ENCODE peak calls at places on chromosomes 13 and 19, in four cellular contexts. G is right lobe of liver, C is HCT116, N is body of pancreas. F is an unnamed sample.

GRCh38 chr13:53242015-53242414 is 213.4 kb downstream of the OLFM4 start:
- DNase-seq in C (no peak), G (no peak), N (no peak), F (no peak)

GRCh38 chr13:26050568-26051230 is 1.1 kb downstream of the SHISA2 start:
- DNase-seq in N (no peak), G (no peak), C (no peak), F (peak)

GRCh38 chr13:20702945-20703784 is at the start of gene IL17D:
- DNase-seq in C (no peak), G (no peak), N (peak), F (no peak)

GRCh38 chr19:17086129-17086528 is 10.6 kb downstream of the MYO9B start:
- DNase-seq in N (no peak), G (no peak), C (no peak), F (no peak)

GRCh38 chr13:23901365-23901764 is 4.1 kb upstream of the C1QTNF9B start:
- DNase-seq in N (no peak), G (no peak), C (no peak), F (no peak)

GRCh38 chr19:51098366-51099069 is 9.7 kb downstream of the CTU1 start:
- DNase-seq in G (peak), N (no peak), C (no peak), F (no peak)

GRCh38 chr13:50731400-50731799 is 112.1 kb downstream of the DLEU7 start:
- DNase-seq in C (no peak), G (no peak), N (no peak), F (no peak)

GRCh38 chr19:5282926-5283325 is 57.7 kb downstream of the PTPRS start:
- DNase-seq in G (no peak), N (no peak), C (no peak), F (no peak)

GRCh38 chr13:80050252-80050651 is 290.7 kb downstream of the SPRY2 start:
- DNase-seq in C (no peak), G (no peak), N (no peak), F (no peak)

GRCh38 chr19:10290876-10291553 is 1.3 kb downstream of the ICAM5 start:
- DNase-seq in C (peak), G (no peak), N (no peak), F (peak)

GRCh38 chr13:97346561-97347254 is 87.3 kb upstream of the RAP2A start:
- DNase-seq in C (no peak), G (no peak), N (no peak), F (no peak)

GRCh38 chr13:96100457-96101220 is 10.7 kb downstream of the HS6ST3 start:
- DNase-seq in G (no peak), C (no peak), N (no peak), F (no peak)

GRCh38 chr19:41134616-41135015 is 20.4 kb downstream of the CYP2F1 start:
- DNase-seq in C (no peak), N (no peak), G (no peak), F (no peak)

GRCh38 chr13:37226966-37227365 is 121.5 kb upstream of the CSNK1A1L start:
- DNase-seq in N (no peak), C (no peak), G (no peak), F (no peak)

GRCh38 chr13:113851480-113851803 is 12.4 kb downstream of the GAS6 start:
- DNase-seq in C (no peak), G (no peak), N (no peak), F (no peak)

GRCh38 chr19:29804493-29804892 is 7.3 kb upstream of the CCNE1 start:
- DNase-seq in G (no peak), N (no peak), C (no peak), F (no peak)

GRCh38 chr19:39420769-39421168 is 8.3 kb downstream of the PLEKHG2 start:
- DNase-seq in C (no peak), G (no peak), N (no peak), F (no peak)

GRCh38 chr13:98890920-98891319 is 86.9 kb downstream of the DOCK9 start:
- DNase-seq in G (no peak), C (no peak), N (no peak), F (no peak)

GRCh38 chr19:8631425-8631819 is 989 bp downstream of the NFILZ start:
- DNase-seq in C (no peak), N (peak), G (peak), F (no peak)

GRCh38 chr19:4976412-4977298 is 7.7 kb downstream of the KDM4B start:
- DNase-seq in N (no peak), G (peak), C (no peak), F (peak)

DNA sequence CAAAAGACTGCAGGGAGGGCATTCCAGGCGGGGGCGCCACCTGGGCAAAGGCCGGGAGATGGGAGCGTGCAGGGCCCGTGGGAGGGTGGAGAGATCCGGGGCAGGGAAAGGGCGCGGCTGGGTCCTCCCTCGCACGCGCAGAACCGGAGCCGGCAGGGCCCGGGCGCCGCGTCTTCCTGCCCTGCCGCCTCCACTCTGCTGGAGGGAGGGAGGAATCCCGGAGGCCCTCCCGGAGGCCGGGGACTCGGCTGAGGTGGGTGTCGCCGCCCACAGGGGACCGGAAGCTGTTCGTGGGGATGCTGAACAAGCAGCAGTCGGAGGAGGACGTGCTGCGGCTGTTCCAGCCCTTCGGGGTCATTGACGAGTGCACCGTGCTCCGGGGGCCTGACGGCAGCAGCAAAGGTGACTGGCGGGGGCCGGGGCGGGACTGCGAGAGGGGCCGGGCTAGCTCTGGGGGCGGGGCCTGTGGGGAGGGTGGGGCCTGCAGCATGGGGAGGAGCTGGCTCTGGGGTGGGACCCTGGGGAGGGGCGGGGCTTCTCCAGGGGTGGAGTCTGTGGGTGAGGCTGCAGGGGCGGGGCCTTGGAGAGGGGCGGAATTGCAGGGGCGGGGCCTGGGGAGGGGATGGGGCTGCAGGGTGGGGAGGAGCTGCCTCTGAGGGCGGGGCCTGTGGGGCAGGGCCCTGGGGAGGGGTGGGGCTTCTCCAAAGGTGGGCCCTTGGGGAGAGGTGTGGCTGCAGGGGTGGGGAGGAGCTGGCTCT is 51.3 kb downstream of the CELF5 start:
- DNase-seq in C (peak), N (peak), G (peak), F (peak)
- TF ChIP-seq CTCF in C (no peak), N (peak), G (peak), F (no peak)

GRCh38 chr19:18420931-18421330 is 1.7 kb downstream of the SSBP4 start:
- DNase-seq in N (no peak), C (no peak), G (no peak), F (no peak)
- TF ChIP-seq POLR2A in N (no peak), C (no peak), G (no peak), F (no peak)

DNA sequence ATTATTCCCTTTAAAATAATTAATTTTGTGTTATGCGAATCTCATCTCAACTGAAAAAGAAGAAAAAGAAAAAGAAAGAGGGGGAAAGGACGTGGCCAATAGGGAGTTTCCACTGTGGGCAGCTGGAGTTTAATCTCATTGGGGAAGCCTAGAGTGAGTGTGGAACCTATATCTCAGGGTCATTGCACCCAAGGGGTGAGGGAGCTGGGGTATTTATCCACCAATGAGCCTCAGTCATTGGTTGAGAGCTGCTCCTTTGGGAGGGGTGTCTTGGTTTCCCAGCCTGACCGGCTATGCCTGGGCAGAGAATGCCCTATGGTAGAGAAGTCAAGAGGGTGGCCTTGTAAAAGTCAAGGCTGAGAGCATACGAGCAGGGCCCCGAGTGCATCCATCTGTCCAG is 16.5 kb downstream of the CYP4F22 start:
- DNase-seq in N (no peak), G (no peak), C (no peak), F (no peak)
- H3K4me3 ChIP-seq in N (no peak), G (no peak), C (no peak), F (no peak)

DNA sequence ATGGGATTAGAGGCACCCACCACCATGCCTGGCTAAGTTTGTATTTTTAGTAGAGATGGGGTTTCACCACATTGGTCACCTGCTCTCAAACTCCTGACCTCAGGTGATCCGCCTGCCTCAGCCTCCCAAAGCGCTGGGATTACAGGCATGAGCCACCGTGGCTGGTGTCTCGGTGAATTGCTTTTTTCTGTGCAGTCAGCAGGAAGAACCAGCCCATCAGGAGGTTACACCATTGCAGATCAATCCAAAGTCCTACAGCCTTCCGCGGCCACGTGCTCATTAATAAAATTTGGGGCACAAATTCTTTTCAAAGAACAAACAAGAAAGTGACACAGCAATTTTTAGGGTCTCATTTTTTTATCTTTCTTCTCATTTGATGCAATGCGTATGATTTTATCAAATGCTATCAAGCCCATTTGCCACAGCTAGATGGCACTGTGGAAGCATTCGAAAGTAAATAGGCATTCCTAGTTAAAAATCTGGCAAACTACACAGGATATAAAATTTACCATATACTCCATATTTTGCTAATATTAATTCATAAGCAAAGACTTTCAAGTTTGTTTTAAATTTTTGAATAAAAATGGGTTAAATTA is 54.4 kb upstream of the ZNF835 start:
- DNase-seq in C (no peak), G (no peak), N (no peak), F (no peak)
- TF ChIP-seq CTCF in C (peak), G (peak), N (peak), F (no peak)

DNA sequence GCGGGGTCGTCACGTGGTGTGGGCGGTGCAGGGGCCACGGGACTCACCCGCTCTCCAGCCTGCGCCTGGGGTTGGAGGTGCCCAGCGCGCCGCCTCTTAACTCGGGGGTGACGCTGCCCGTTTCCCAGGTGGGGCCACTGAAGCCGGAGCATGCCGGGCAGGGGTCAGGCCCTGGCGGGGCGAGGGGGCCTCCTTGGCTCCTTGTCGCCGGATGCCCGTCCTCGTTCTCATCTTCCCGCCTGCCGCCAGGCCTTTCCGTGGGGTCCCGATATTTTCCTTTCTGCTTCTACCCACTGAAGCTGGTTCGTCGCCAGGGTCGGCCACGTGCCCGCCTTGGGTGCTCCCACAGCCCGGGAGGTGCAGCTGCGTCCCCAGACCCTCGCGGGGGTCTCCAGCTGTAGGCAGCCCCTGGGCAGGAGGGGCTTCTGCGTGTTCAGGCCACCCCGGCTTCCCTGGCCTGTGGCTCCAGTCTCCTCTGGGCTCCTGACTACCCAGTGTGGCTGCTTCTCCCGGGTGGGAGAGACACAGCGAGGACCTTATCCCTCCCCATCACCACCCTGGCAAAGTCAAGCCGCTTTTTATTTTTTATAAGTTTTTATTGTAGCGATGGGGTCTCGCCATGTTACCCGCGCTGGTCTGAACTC is 768 bp downstream of the FAM174C start:
- DNase-seq in C (no peak), G (no peak), N (no peak), F (no peak)
- TF ChIP-seq POLR2A in C (no peak), G (no peak), N (peak), F (no peak)

DNA sequence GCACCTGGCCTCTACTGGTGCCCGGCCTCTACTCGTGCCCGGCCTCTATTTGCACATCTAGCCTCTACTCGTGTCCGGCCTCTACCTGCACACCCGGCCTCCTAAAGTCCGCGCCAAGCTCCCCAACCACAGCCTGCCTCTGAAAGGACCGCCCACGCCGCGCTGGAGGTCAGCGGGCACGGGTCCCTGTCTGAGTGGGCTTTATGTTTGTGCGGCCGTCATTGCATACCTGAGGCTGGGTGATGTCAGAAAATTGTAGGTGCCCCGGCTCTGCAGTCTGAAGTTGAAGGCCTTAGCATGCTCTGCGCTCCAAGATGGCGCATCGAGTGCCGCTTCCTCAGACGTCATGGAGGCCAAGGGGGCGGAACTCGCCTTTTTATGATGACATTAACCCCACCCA is 1.1 kb downstream of the ZNF135 start:
- DNase-seq in G (no peak), N (no peak), C (no peak), F (no peak)
- H3K4me3 ChIP-seq in G (no peak), N (no peak), C (no peak), F (peak)

DNA sequence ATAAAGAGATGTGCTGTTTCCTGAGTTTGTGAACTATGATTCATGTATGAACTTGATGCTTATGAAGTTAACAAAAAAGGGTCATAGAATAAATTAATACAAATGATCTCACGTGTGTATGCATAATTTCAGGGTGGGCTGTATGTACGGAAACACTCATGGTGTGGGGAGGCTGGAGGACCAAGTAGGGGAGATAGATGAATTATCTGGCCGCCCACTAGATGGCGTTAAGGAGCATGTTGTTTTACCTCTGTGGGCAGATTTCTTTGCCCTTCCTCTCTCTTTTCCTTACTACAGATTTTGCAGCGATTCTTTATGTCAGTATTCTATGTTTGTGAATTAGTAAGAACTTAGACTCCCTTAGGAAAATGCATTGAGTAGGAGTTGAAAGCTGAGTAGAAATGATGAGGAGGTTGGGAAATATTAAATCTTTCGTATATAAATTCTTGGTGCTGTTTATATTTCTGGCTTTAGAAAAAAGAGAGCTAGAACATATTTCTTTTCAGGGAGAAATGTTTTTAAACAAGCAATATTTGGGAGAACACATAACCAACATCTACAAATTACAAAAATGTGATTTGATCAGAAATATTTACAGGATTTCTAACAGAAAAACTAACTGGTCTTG is 47.4 kb upstream of the TMTC4 start:
- DNase-seq in G (no peak), N (peak), C (peak), F (peak)
- TF ChIP-seq CTCF in G (peak), N (peak), C (peak), F (peak)

DNA sequence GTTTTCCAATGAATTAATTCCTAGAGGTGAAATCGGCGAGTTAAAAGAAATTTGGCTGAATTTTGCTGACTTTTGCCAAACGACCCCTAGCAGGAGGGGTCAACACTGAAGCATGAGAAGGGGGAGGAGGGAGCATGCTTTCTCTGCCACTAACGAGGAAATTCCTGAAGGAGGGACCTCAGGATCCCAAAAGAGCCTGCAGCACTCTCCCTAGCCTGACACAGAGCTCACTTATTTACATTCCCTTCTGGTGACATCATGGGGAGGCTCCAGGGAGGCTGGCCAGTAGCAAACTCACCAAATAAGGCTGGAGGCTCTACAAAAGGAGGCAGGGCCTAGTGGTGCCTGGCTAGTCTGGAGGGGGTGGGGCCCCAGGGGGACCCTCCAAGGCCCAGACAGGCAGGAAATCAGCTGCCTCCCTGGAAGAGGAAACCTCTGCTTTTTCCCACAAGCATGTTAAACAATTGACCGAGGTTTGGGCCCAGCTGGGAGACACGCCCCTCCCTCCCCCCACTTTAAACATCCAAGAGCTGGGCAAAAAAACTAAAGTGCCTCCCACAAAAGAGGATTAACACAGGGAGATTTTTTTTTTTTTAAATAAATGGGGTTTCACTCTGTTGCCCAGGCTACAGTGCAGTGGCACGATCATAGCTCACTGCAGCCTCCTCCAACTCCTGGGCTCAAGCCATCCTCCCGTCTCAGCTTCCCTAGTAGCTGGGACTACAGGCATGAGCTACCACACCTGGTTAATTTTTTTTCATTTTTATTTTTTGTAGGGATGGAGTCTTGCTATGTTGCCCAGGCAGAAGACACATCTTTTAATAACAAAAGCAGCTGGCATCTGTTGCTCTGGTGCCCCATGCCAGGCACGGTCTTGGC is 2.1 kb downstream of the DAPK3 start:
- DNase-seq in G (peak), C (peak), N (peak), F (peak)
- TF ChIP-seq POLR2A in G (peak), C (no peak), N (peak), F (peak)

GRCh38 chr13:91572944-91573535 is 174.6 kb downstream of the GPC5 start:
- DNase-seq in G (no peak), N (no peak), C (no peak), F (no peak)
- H3K4me3 ChIP-seq in G (no peak), N (no peak), C (no peak), F (no peak)

F was measured in stomach.